ENCODE peak calls at places on chromosome X, in nine cellular contexts. S is endodermal cell; V is ovary; O is tibial nerve; N is ascending aorta; E is HCT116; K is CD4-positive, alpha-beta T cell; U is GM23338; R is neural progenitor cell. L is an unnamed sample.

GRCh38 chrX:13341491-13342101 is 21.7 kb upstream of the ATXN3L start:
- DNase-seq in S (no peak), V (no peak), O (no peak), N (no peak), E (no peak), K (no peak), U (peak), R (no peak), L (no peak)

GRCh38 chrX:49901068-49901467 is 21.3 kb upstream of the CLCN5 start:
- DNase-seq in S (no peak), V (no peak), O (no peak), N (no peak), E (no peak), K (no peak), U (no peak), R (no peak), L (no peak)

GRCh38 chrX:139639253-139639652 is 68.7 kb downstream of the MCF2 start:
- DNase-seq in S (no peak), V (peak), O (no peak), N (no peak), E (no peak), K (no peak), U (no peak), R (no peak), L (no peak)

GRCh38 chrX:149527705-149528104 is 13.1 kb upstream of the EOLA1 start:
- DNase-seq in S (peak), V (no peak), O (no peak), N (no peak), E (no peak), K (no peak), U (peak), R (peak), L (no peak)

GRCh38 chrX:38641197-38641596 is 79.9 kb downstream of the TSPAN7 start:
- DNase-seq in S (no peak), V (no peak), O (no peak), N (no peak), E (no peak), K (no peak), U (no peak), R (no peak), L (no peak)

GRCh38 chrX:69253821-69254220 is 88.6 kb upstream of the PJA1 start:
- DNase-seq in S (no peak), V (no peak), O (no peak), N (no peak), E (no peak), K (no peak), U (no peak), R (no peak), L (no peak)

GRCh38 chrX:107483976-107484726 is 34.7 kb downstream of the FRMPD3 start:
- DNase-seq in S (peak), V (peak), O (no peak), N (no peak), E (no peak), K (no peak), U (peak), R (peak), L (no peak)

GRCh38 chrX:1480082-1480785 is 27.5 kb upstream of the ASMTL start:
- DNase-seq in S (no peak), V (no peak), O (no peak), N (peak), E (no peak), K (no peak), U (no peak), R (no peak), L (no peak)

GRCh38 chrX:54479471-54480122 is 16.4 kb downstream of the FGD1 start:
- DNase-seq in S (peak), V (no peak), O (no peak), N (no peak), E (no peak), K (no peak), U (peak), R (peak), L (no peak)

GRCh38 chrX:13716905-13717304 is 17.5 kb downstream of the TRAPPC2 start:
- DNase-seq in S (no peak), V (no peak), O (no peak), N (no peak), E (no peak), K (peak), U (peak), R (no peak), L (no peak)

GRCh38 chrX:111519215-111519614 is 7.8 kb downstream of the SERTM2 start:
- DNase-seq in S (no peak), V (no peak), O (no peak), N (no peak), E (no peak), K (no peak), U (peak), R (peak), L (no peak)

GRCh38 chrX:48919360-48919821 is 567 bp upstream of the PIM2 start:
- DNase-seq in S (peak), V (no peak), O (no peak), N (no peak), E (no peak), K (peak), U (peak), R (no peak), L (no peak)

GRCh38 chrX:85107407-85107806 is 103.7 kb downstream of the APOOL start:
- DNase-seq in S (no peak), V (no peak), O (no peak), N (no peak), E (no peak), K (no peak), U (no peak), R (no peak), L (no peak)

GRCh38 chrX:72079607-72080006 is 52.1 kb downstream of the RTL5 start:
- DNase-seq in S (peak), V (no peak), O (no peak), N (no peak), E (no peak), K (no peak), U (no peak), R (peak), L (no peak)

GRCh38 chrX:9665113-9665512 is 100.5 kb downstream of the GPR143 start:
- DNase-seq in S (no peak), V (no peak), O (no peak), N (no peak), E (no peak), K (no peak), U (no peak), R (no peak), L (no peak)

GRCh38 chrX:56588397-56589188 is 25.2 kb downstream of the UBQLN2 start:
- DNase-seq in S (no peak), V (no peak), O (no peak), N (no peak), E (no peak), K (no peak), U (no peak), R (no peak), L (no peak)

GRCh38 chrX:118521435-118521834 is 25.8 kb downstream of the DOCK11 start:
- DNase-seq in S (no peak), V (no peak), O (no peak), N (no peak), E (no peak), K (no peak), U (no peak), R (no peak), L (no peak)

GRCh38 chrX:103200951-103201529 is 13.9 kb upstream of the BEX4 start:
- DNase-seq in S (no peak), V (no peak), O (no peak), N (no peak), E (no peak), K (no peak), U (no peak), R (no peak), L (no peak)

GRCh38 chrX:150696264-150696789 is 3.1 kb downstream of the MTMR1 start:
- DNase-seq in S (no peak), V (no peak), O (no peak), N (no peak), E (no peak), K (no peak), U (no peak), R (no peak), L (no peak)

GRCh38 chrX:56366901-56367300 is 134.7 kb downstream of the KLF8 start:
- DNase-seq in S (peak), V (no peak), O (no peak), N (no peak), E (no peak), K (no peak), U (peak), R (no peak), L (no peak)

GRCh38 chrX:23195097-23195496 is 139.6 kb upstream of the PTCHD1 start:
- DNase-seq in S (no peak), V (no peak), O (no peak), N (no peak), E (no peak), K (no peak), U (no peak), R (no peak), L (no peak)

GRCh38 chrX:48498374-48498809 is 10.4 kb upstream of the PORCN start:
- DNase-seq in S (no peak), V (no peak), O (no peak), N (no peak), E (no peak), K (no peak), U (no peak), R (no peak), L (no peak)

GRCh38 chrX:38754102-38754790 is 47.0 kb upstream of the MID1IP1 start:
- DNase-seq in S (peak), V (peak), O (peak), N (no peak), E (peak), K (peak), U (peak), R (peak), L (no peak)

GRCh38 chrX:39613508-39613921 is 484.2 kb downstream of the BCOR start:
- DNase-seq in S (peak), V (peak), O (peak), N (no peak), E (no peak), K (peak), U (peak), R (peak), L (no peak)

GRCh38 chrX:9342581-9343051 is 122.2 kb upstream of the TBL1X start:
- DNase-seq in S (peak), V (peak), O (peak), N (peak), E (peak), K (peak), U (peak), R (peak), L (peak)

GRCh38 chrX:57329008-57329407 is 42.5 kb downstream of the FAAH2 start:
- DNase-seq in S (no peak), V (no peak), O (no peak), N (no peak), E (no peak), K (no peak), U (peak), R (peak), L (no peak)

GRCh38 chrX:20026278-20026677 is 35.4 kb upstream of the BCLAF3 start:
- DNase-seq in S (no peak), V (no peak), O (no peak), N (no peak), E (no peak), K (no peak), U (no peak), R (no peak), L (no peak)

GRCh38 chrX:21658152-21658737 is at the start of gene KLHL34:
- DNase-seq in S (no peak), V (no peak), O (no peak), N (no peak), E (no peak), K (no peak), U (peak), R (no peak), L (no peak)

GRCh38 chrX:79524642-79525041 is 157.5 kb upstream of the ITM2A start:
- DNase-seq in S (peak), V (no peak), O (no peak), N (no peak), E (no peak), K (no peak), U (peak), R (peak), L (no peak)

GRCh38 chrX:46446727-46447378 is 98.4 kb downstream of the ZNF674 start:
- DNase-seq in S (peak), V (peak), O (peak), N (peak), E (peak), K (peak), U (peak), R (peak), L (peak)

GRCh38 chrX:105226499-105226898 is 6.0 kb upstream of the TEX13A start:
- DNase-seq in S (no peak), V (no peak), O (no peak), N (no peak), E (no peak), K (no peak), U (peak), R (no peak), L (no peak)

GRCh38 chrX:17679820-17680219 is 57.5 kb upstream of the SCML1 start:
- DNase-seq in S (no peak), V (no peak), O (no peak), N (no peak), E (no peak), K (no peak), U (no peak), R (no peak), L (no peak)

DNA sequence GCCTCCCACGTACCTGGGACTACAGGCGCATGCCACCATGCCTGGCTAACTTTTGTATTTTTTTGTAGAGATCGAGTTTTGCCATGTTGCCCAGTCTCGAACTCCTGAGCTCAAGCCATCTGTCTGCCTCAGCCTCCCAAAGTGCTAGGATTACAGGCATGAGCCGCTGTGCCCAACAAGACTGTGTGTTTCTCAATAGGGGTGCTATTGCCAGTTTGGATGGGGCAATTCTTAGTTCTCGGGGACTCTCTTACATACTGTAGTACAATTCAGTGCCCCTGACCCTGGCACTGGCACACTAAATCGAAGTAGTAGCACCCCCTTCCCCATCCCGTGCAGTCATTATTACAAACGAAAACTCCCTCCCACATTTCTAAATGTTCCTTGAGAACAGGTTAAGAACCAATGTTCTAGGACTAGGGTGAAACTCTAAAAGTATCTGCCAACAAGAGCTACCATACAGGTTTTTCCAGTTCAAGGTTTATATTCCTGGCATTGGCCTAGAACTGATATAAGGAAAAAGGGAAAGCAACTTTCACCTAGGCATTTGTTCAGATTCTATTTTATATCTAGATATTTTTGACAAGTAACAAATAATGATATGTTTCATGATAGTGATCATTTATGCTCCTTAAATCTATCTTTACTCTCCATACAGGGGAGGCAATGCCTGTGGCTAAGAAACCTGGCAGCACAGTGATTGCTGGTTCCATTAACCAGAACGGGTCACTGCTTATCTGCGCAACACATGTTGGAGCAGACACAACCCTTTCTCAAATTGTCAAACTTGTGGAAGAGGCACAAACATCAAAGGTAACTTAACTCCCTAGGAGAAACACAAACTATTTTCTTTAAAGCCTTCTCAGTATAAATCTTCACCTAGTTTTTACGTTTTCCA is 50.4 kb upstream of the PGAM4 start:
- DNase-seq in S (no peak), V (no peak), O (no peak), N (no peak), E (no peak), K (no peak), U (no peak), R (no peak), L (no peak)
- TF ChIP-seq CTCF in S (no peak), V (no peak), O (no peak), N (no peak), E (no peak), K (no peak), U (no peak), R (no peak), L (no peak)

DNA sequence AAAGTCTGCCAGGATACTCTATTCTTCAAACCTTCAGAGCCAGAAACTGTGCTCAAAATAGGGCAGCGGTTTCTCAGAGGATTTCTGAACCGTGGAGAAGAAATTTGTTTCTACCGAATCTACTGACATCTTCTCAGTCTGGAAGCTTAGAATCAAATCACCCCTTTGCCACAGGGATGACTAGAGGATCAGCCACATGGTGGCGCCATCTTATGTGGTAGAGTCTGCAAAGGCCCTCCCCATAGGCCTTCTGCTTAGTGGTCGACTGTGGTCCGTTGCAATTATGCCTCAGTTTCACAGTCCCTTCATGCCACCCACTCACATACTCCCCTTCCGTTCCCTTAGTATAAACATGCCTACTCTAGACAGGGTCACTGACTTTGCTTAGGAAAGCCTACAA is 680.7 kb upstream of the SPANXN1 start:
- DNase-seq in S (peak), V (no peak), O (no peak), N (no peak), E (no peak), K (no peak), U (no peak), R (peak), L (no peak)
- TF ChIP-seq CTCF in S (peak), V (no peak), O (no peak), N (no peak), E (no peak), K (no peak), U (no peak), R (peak), L (no peak)

GRCh38 chrX:44203791-44204190 is 139.7 kb downstream of the EFHC2 start:
- DNase-seq in S (no peak), V (no peak), O (no peak), N (no peak), E (peak), K (no peak), U (peak), R (no peak), L (no peak)
- TF ChIP-seq CTCF in S (peak), V (no peak), O (no peak), N (no peak), E (peak), K (no peak), U (peak), R (peak), L (no peak)

GRCh38 chrX:53479295-53479694 is 45.1 kb upstream of the HSD17B10 start:
- DNase-seq in S (peak), V (no peak), O (no peak), N (no peak), E (no peak), K (no peak), U (peak), R (peak), L (no peak)
- TF ChIP-seq CTCF in S (no peak), V (no peak), O (no peak), N (no peak), E (no peak), K (no peak), U (no peak), R (no peak), L (no peak)

GRCh38 chrX:155056471-155056870 is 14.5 kb downstream of the CMC4 start:
- DNase-seq in S (no peak), V (no peak), O (no peak), N (no peak), E (no peak), K (no peak), U (no peak), R (no peak), L (no peak)

GRCh38 chrX:155056877-155057792 is 13.8 kb downstream of the CMC4 start:
- DNase-seq in S (peak), V (peak), O (peak), N (peak), E (peak), K (peak), U (peak), R (peak), L (peak)

GRCh38 chrX:155065035-155065734 is 5.8 kb downstream of the CMC4 start:
- DNase-seq in S (no peak), V (no peak), O (no peak), N (no peak), E (no peak), K (no peak), U (no peak), R (no peak), L (no peak)

DNA sequence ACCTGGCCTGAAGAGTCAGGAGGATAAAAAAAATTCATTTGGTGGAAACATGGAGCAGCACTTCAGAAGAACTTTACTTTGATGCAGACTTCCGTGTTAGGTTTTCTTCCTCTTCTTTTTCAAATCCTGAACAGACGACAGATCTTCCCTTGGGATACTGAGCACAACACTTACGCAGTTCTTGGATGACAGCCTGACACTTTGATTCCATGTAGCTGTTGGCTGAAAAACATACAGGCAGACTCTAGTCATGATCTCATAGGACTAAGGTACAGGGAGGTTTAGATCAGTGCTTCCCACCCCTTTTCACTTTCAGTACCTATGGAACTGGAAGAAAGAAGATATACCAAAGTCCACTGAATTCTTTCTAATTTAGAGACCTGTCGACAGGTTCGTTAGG is 9.2 kb downstream of the CMC4 start:
- DNase-seq in S (no peak), V (no peak), O (no peak), N (no peak), E (no peak), K (no peak), U (no peak), R (no peak), L (no peak)
- TF ChIP-seq CTCF in S (no peak), V (no peak), O (no peak), N (no peak), E (no peak), K (no peak), U (no peak), R (no peak), L (no peak)

GRCh38 chrX:44904542-44905115 is 31.6 kb downstream of the KDM6A start:
- DNase-seq in S (no peak), V (no peak), O (no peak), N (no peak), E (no peak), K (no peak), U (peak), R (peak), L (no peak)
- TF ChIP-seq CTCF in S (peak), V (no peak), O (no peak), N (no peak), E (no peak), K (no peak), U (peak), R (peak), L (no peak)

DNA sequence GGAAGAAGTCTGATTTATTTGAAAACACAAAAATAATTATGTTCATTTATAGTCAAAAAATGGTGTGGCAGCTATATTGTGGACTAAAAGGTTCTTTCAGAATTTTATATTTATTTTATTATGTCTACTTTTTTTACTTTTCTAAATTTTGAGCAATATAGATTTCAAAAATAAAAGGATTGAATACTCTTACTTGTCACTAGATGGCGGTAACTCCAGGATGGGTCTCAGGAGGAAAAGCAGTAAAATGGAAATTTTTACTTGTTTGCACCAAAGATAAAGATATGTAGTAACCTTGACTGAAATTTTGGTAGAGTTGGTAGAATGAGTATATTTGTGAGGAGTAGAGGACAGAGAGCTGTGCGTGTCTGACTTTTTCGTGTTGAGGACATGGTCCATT is 14.5 kb upstream of the DACH2 start:
- DNase-seq in S (no peak), V (no peak), O (no peak), N (no peak), E (no peak), K (no peak), U (peak), R (no peak), L (no peak)
- TF ChIP-seq CTCF in S (peak), V (no peak), O (peak), N (peak), E (peak), K (peak), U (peak), R (peak), L (peak)

GRCh38 chrX:95346854-95347253 is 1337.8 kb upstream of the DIAPH2 start:
- DNase-seq in S (no peak), V (no peak), O (no peak), N (no peak), E (no peak), K (no peak), U (peak), R (no peak), L (no peak)
- TF ChIP-seq CTCF in S (peak), V (no peak), O (no peak), N (no peak), E (no peak), K (no peak), U (peak), R (peak), L (peak)